ENCODE peak calls at places on chromosomes 4 and X, in eight cellular contexts. H is endothelial cell of umbilical vein, P is K562, A is GM12878, C is A549, D is HCT116, J is H1, B is HepG2. U is an unnamed sample.

GRCh38 chrX:111445485-111445884 is 33.5 kb upstream of the DCX start:
- DNase-seq in H (peak), P (peak), A (no peak), C (peak), D (peak), J (no peak), B (peak), U (peak)

GRCh38 chrX:124736553-124737240 is 390.3 kb downstream of the SH2D1A start:
- DNase-seq in H (no peak), P (no peak), A (no peak), C (no peak), D (no peak), J (peak), B (no peak), U (no peak)

GRCh38 chr4:785332-786073 is 40.4 kb downstream of the CPLX1 start:
- DNase-seq in H (no peak), P (no peak), A (no peak), C (no peak), D (no peak), J (no peak), B (no peak), U (no peak)

GRCh38 chr4:162706051-162706450 is 460.6 kb downstream of the NAF1 start:
- DNase-seq in H (no peak), P (no peak), A (no peak), C (no peak), D (no peak), J (no peak), B (no peak), U (no peak)

GRCh38 chrX:40877869-40878268 is 142.5 kb upstream of the MED14 start:
- DNase-seq in H (peak), P (peak), A (no peak), C (peak), D (peak), J (no peak), B (peak), U (peak)

GRCh38 chrX:13005671-13006473 is 31.0 kb downstream of the TMSB4X start:
- DNase-seq in H (no peak), P (no peak), A (peak), C (no peak), D (no peak), J (no peak), B (no peak), U (no peak)

GRCh38 chr4:118587116-118587869 is 97.9 kb upstream of the METTL14 start:
- DNase-seq in H (no peak), P (no peak), A (no peak), C (no peak), D (no peak), J (no peak), B (no peak), U (peak)

GRCh38 chr4:153789741-153790651 is 1.1 kb upstream of the SFRP2 start:
- DNase-seq in H (no peak), P (no peak), A (no peak), C (no peak), D (no peak), J (peak), B (no peak), U (no peak)

GRCh38 chr4:123921339-123921738 is 524.7 kb downstream of the SPRY1 start:
- DNase-seq in H (no peak), P (no peak), A (no peak), C (no peak), D (no peak), J (no peak), B (no peak), U (no peak)

GRCh38 chrX:132426695-132427281 is 62.0 kb downstream of the MBNL3 start:
- DNase-seq in H (no peak), P (no peak), A (no peak), C (no peak), D (no peak), J (no peak), B (no peak), U (no peak)

GRCh38 chrX:140764401-140764919 is 54.9 kb downstream of the LINC00632 start:
- DNase-seq in H (peak), P (peak), A (no peak), C (peak), D (no peak), J (peak), B (no peak), U (peak)

GRCh38 chr4:108303488-108304177 is 134.9 kb upstream of the LEF1 start:
- DNase-seq in H (no peak), P (no peak), A (no peak), C (no peak), D (peak), J (no peak), B (no peak), U (no peak)

GRCh38 chrX:65677954-65678469 is 10.6 kb downstream of the MSN start:
- DNase-seq in H (peak), P (no peak), A (no peak), C (peak), D (peak), J (no peak), B (no peak), U (no peak)

GRCh38 chr4:81314196-81314896 is 99.3 kb upstream of the PRKG2 start:
- DNase-seq in H (no peak), P (no peak), A (no peak), C (peak), D (no peak), J (no peak), B (no peak), U (no peak)

GRCh38 chrX:129876734-129877395 is 29.1 kb upstream of the UTP14A start:
- DNase-seq in H (peak), P (no peak), A (no peak), C (peak), D (peak), J (no peak), B (peak), U (peak)

GRCh38 chr4:138451264-138451663 is 209.1 kb upstream of the SLC7A11 start:
- DNase-seq in H (no peak), P (no peak), A (no peak), C (no peak), D (no peak), J (no peak), B (no peak), U (no peak)

GRCh38 chr4:20623936-20624335 is 76.3 kb upstream of the PACRGL start:
- DNase-seq in H (no peak), P (no peak), A (no peak), C (no peak), D (no peak), J (no peak), B (no peak), U (peak)

GRCh38 chr4:90328558-90328957 is 201.4 kb downstream of the CCSER1 start:
- DNase-seq in H (peak), P (no peak), A (no peak), C (no peak), D (peak), J (no peak), B (no peak), U (peak)
- H3K4me3 ChIP-seq in H (no peak), P (no peak), A (no peak), C (no peak), D (no peak), J (no peak), B (no peak), U (no peak)

GRCh38 chr4:17816142-17816541 is 5.4 kb downstream of the NCAPG start:
- DNase-seq in H (no peak), P (no peak), A (no peak), C (no peak), D (no peak), J (no peak), B (no peak), U (no peak)
- TF ChIP-seq POLR2A in H (no peak), P (no peak), A (no peak), C (no peak), D (no peak), J (no peak), B (no peak), U (no peak)

GRCh38 chr4:25089058-25089763 is 58.5 kb upstream of the LGI2 start:
- DNase-seq in H (no peak), P (peak), A (no peak), C (no peak), D (no peak), J (no peak), B (no peak), U (peak)
- TF ChIP-seq MAX in H (no peak), P (no peak), A (no peak), C (no peak), D (no peak), J (no peak), B (no peak), U (no peak)

DNA sequence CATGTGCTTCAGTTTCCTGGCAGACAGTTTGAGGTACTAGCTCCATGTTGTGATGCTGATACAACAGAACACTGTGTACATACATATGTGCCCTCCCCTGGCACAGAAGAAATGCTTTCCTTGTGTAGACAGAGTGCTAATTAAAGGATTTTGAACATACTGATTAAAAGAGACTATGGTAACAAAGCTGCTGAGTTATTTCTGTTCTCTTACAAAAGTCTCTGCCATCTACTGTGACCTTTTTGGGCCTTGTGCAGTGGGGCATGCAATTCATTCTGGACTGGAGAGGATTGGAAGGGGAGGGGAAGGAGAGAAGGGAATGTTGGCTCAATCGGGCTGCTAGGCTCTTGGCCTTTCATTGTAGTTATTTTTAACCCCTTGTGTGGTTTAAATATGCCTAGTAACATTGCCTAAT is 6.0 kb downstream of the PDLIM5 start:
- DNase-seq in H (peak), P (no peak), A (no peak), C (no peak), D (no peak), J (no peak), B (no peak), U (no peak)
- H3K4me3 ChIP-seq in H (no peak), P (no peak), A (no peak), C (peak), D (no peak), J (no peak), B (no peak), U (no peak)